ENCODE peak calls at places on chromosomes 5 and 9, in nine cellular contexts. M is gastrocnemius medialis, F is transverse colon, G is tibial nerve, T is HepG2, S is IMR-90, L is HCT116, C is GM12878, Y is right lobe of liver. D is an unnamed sample.

GRCh38 chr5:18010053-18010452 is 375.8 kb downstream of the TAF11L14 start:
- DNase-seq in S (no peak), F (no peak), M (no peak), L (no peak), Y (no peak), C (no peak), T (no peak), G (no peak), D (no peak)

GRCh38 chr5:1540166-1540565 is 16.4 kb upstream of the LPCAT1 start:
- DNase-seq in Y (peak), C (no peak), F (no peak), G (no peak), T (no peak), M (no peak), S (no peak), L (no peak), D (no peak)

GRCh38 chr5:39040875-39041274 is 33.3 kb downstream of the RICTOR start:
- DNase-seq in G (no peak), S (no peak), T (no peak), L (no peak), C (no peak), F (peak), Y (no peak), M (no peak), D (peak)

GRCh38 chr9:89701221-89701798 is 96.5 kb downstream of the GADD45G start:
- DNase-seq in L (no peak), T (no peak), C (peak), Y (no peak), M (no peak), S (no peak), F (no peak), G (no peak), D (no peak)

GRCh38 chr5:74127377-74128338 is 501.7 kb downstream of the ARHGEF28 start:
- DNase-seq in Y (no peak), G (no peak), T (peak), C (no peak), L (no peak), M (no peak), S (peak), F (no peak), D (no peak)

GRCh38 chr5:73709536-73710129 is 83.6 kb downstream of the ARHGEF28 start:
- DNase-seq in M (no peak), F (no peak), Y (no peak), T (peak), C (no peak), S (peak), L (no peak), G (no peak), D (no peak)

GRCh38 chr5:93599427-93600146 is 16.6 kb downstream of the NR2F1 start:
- DNase-seq in F (no peak), S (peak), G (no peak), L (no peak), C (no peak), T (no peak), Y (no peak), M (no peak), D (no peak)

GRCh38 chr5:68419101-68419636 is 203.6 kb downstream of the PIK3R1 start:
- DNase-seq in C (no peak), S (no peak), Y (no peak), F (no peak), T (no peak), M (no peak), L (no peak), G (no peak), D (no peak)

GRCh38 chr5:122089614-122090013 is 11.6 kb upstream of the LOX start:
- DNase-seq in T (no peak), S (peak), L (no peak), F (no peak), M (no peak), C (no peak), G (no peak), Y (no peak), D (no peak)

GRCh38 chr9:133728856-133729645 is 9.1 kb downstream of the SARDH start:
- DNase-seq in S (no peak), L (no peak), M (no peak), Y (peak), G (no peak), C (no peak), F (no peak), T (no peak), D (no peak)

GRCh38 chr9:132266017-132266416 is 88.8 kb downstream of the SETX start:
- DNase-seq in F (no peak), T (no peak), Y (no peak), L (no peak), M (no peak), S (no peak), G (no peak), C (no peak), D (no peak)

GRCh38 chr9:83062011-83062652 is 810 bp downstream of the RASEF start:
- DNase-seq in Y (peak), G (no peak), C (no peak), M (no peak), L (no peak), T (no peak), S (peak), F (peak), D (no peak)

GRCh38 chr9:130994546-130995398 is 14.2 kb upstream of the LAMC3 start:
- DNase-seq in T (no peak), F (no peak), S (no peak), Y (no peak), M (no peak), C (no peak), L (no peak), G (no peak), D (no peak)

GRCh38 chr9:27791311-27791710 is 218.0 kb upstream of the C9orf72 start:
- DNase-seq in T (no peak), L (no peak), F (no peak), S (no peak), G (no peak), Y (no peak), M (no peak), C (no peak), D (no peak)

GRCh38 chr5:67010684-67011409 is 185.8 kb downstream of the CD180 start:
- DNase-seq in L (no peak), F (peak), Y (no peak), S (peak), M (peak), G (no peak), T (no peak), C (no peak), D (no peak)

GRCh38 chr9:20304001-20304400 is 318.3 kb downstream of the MLLT3 start:
- DNase-seq in Y (no peak), L (no peak), T (no peak), M (no peak), C (no peak), S (no peak), F (no peak), G (no peak), D (no peak)

GRCh38 chr9:127706836-127707241 is at the start of gene CFAP157:
- DNase-seq in G (no peak), L (no peak), S (no peak), Y (no peak), C (no peak), T (no peak), M (no peak), F (no peak), D (no peak)

GRCh38 chr5:174316326-174316725 is 270.8 kb downstream of the NSG2 start:
- DNase-seq in Y (no peak), L (no peak), S (no peak), T (no peak), F (no peak), C (no peak), M (no peak), G (no peak), D (no peak)
- TF ChIP-seq POLR2A in Y (no peak), L (no peak), S (no peak), T (no peak), F (no peak), C (no peak), M (no peak), G (no peak), D (no peak)

DNA sequence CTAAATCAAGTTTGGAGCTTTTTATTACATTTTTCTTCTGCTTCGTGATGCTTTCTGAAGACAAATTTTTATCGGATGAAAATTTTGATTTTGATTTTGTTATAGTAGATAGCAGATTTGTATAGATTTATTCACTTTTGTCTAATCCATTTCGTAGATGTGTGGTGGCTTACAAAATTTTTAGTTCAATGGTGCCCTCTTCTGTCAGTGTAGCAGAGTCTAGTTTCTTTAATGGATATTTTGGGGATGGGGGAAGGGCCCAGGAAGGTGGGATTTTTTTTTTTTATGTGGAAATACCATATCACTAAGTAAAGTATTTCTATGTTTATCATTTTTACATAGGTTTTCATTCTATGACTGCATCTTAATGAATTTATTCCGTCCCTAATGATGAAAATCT is 259.9 kb upstream of the TARS1 start:
- DNase-seq in T (no peak), L (peak), F (no peak), G (no peak), M (no peak), S (peak), C (no peak), Y (no peak), D (no peak)
- TF ChIP-seq CTCF in T (peak), L (peak), F (no peak), G (no peak), M (no peak), S (peak), C (no peak), Y (peak), D (no peak)

GRCh38 chr5:7047862-7048261 is 334.6 kb downstream of the TENT4A start:
- DNase-seq in M (no peak), C (no peak), T (peak), Y (peak), F (peak), S (no peak), G (no peak), L (no peak), D (no peak)

GRCh38 chr5:7050986-7051385 is 337.8 kb downstream of the TENT4A start:
- DNase-seq in Y (no peak), S (no peak), C (no peak), L (no peak), M (no peak), F (no peak), G (no peak), T (no peak), D (no peak)

GRCh38 chr5:7053125-7053524 is 339.9 kb downstream of the TENT4A start:
- DNase-seq in S (no peak), G (no peak), F (no peak), Y (no peak), C (no peak), T (no peak), M (no peak), L (no peak), D (no peak)

GRCh38 chr5:7053528-7054209 is 340.4 kb downstream of the TENT4A start:
- DNase-seq in C (no peak), L (no peak), T (no peak), M (no peak), G (no peak), S (no peak), Y (no peak), F (no peak), D (no peak)
- TF ChIP-seq POLR2A in C (no peak), L (no peak), T (no peak), M (no peak), G (no peak), S (no peak), Y (no peak), F (no peak), D (no peak)

GRCh38 chr5:146528232-146528631 is 12.2 kb upstream of the GPR151 start:
- DNase-seq in Y (no peak), L (no peak), C (no peak), G (no peak), T (no peak), S (no peak), F (no peak), M (no peak), D (no peak)
- TF ChIP-seq CTCF in Y (no peak), L (peak), C (no peak), G (no peak), T (peak), S (no peak), F (no peak), M (no peak), D (no peak)

GRCh38 chr9:73039916-73040263 is 87.0 kb upstream of the ALDH1A1 start:
- DNase-seq in L (no peak), Y (no peak), M (no peak), C (no peak), T (no peak), G (no peak), F (no peak), S (no peak), D (no peak)

GRCh38 chr9:73039253-73039915 is 86.5 kb upstream of the ALDH1A1 start:
- DNase-seq in Y (no peak), C (no peak), M (peak), L (no peak), F (peak), T (no peak), S (no peak), G (peak), D (peak)

GRCh38 chr9:73037613-73038012 is 84.8 kb upstream of the ALDH1A1 start:
- DNase-seq in L (no peak), T (peak), F (no peak), M (no peak), S (no peak), C (no peak), G (no peak), Y (no peak), D (no peak)

GRCh38 chr9:73038089-73038509 is 85.2 kb upstream of the ALDH1A1 start:
- DNase-seq in Y (peak), C (no peak), L (no peak), T (peak), M (no peak), F (no peak), S (no peak), G (no peak), D (no peak)

GRCh38 chr9:73038613-73039012 is 85.8 kb upstream of the ALDH1A1 start:
- DNase-seq in L (no peak), F (peak), T (no peak), C (no peak), S (no peak), G (peak), Y (peak), M (no peak), D (peak)
- TF ChIP-seq POLR2A in L (no peak), F (no peak), T (no peak), C (no peak), S (no peak), G (no peak), Y (no peak), M (no peak), D (no peak)

GRCh38 chr9:36100532-36100931 is 36.0 kb upstream of the GLIPR2 start:
- DNase-seq in F (no peak), S (peak), C (no peak), M (no peak), Y (no peak), T (no peak), G (no peak), L (no peak), D (no peak)
- TF ChIP-seq CTCF in F (no peak), S (peak), C (no peak), M (no peak), Y (no peak), T (peak), G (no peak), L (peak), D (no peak)

DNA sequence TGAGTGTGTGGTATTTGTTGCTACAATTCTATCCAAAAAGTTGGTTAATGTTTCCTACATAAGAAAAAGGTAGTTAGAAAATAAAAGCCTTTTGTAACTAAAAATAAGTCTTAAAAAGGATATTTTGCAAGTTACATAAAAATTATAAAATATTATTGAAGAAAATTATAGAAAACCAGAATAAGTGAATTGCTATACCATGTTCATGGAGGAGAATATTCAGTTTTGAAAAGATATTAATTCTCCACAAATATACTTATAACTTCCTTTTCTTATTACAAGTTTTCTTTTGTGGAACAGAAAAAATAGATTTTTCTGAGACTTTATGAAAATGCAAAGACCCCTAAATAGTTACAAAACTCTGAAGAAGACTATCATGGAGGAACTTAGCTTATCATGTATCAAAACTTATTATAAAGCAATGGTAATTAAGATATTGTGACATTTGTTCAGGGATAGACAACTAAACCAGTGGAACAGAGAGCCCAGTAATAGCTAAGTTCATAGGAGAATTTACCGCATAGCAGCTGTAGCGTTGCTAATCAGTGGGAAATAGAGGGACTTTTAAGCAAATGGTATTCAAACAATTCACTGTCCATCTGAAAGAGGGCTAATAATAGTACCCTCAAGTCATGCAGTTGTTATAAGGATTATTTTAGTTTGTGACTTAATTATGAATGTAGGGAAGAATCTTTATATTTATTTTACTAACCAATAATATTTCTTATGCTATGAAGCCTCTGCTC is 515.2 kb upstream of the ZNF608 start:
- DNase-seq in S (no peak), G (no peak), M (no peak), Y (no peak), T (no peak), C (no peak), L (no peak), F (no peak), D (no peak)
- TF ChIP-seq POLR2A in S (no peak), G (no peak), M (no peak), Y (no peak), T (no peak), C (no peak), L (no peak), F (no peak), D (no peak)

D was measured in ovary.